ENCODE peak calls at places on chromosome 3, in four cellular contexts. T is cardiac septum, Q is GM10248, F is OCI-LY7. Y is an unnamed sample.

GRCh38 chr3:115819785-115820384 is 196.6 kb downstream of the GAP43 start:
- DNase-seq in T (no peak), Q (peak), F (peak), Y (peak)

GRCh38 chr3:62686916-62687315 is 188.3 kb downstream of the CADPS start:
- DNase-seq in T (no peak), Q (no peak), F (no peak), Y (no peak)

GRCh38 chr3:146974001-146974400 is 368.9 kb upstream of the PLSCR5 start:
- DNase-seq in T (no peak), Q (no peak), F (no peak), Y (no peak)

GRCh38 chr3:45120615-45121158 is 25.5 kb downstream of the CDCP1 start:
- DNase-seq in T (no peak), Q (no peak), F (no peak), Y (no peak)

GRCh38 chr3:197001972-197002700 is 27.5 kb downstream of the MELTF start:
- DNase-seq in T (no peak), Q (no peak), F (peak), Y (no peak)

GRCh38 chr3:141277451-141277850 is 45.8 kb downstream of the PXYLP1 start:
- DNase-seq in T (no peak), Q (no peak), F (no peak), Y (no peak)

GRCh38 chr3:9109570-9109914 is 139.9 kb downstream of the SRGAP3 start:
- DNase-seq in T (no peak), Q (no peak), F (no peak), Y (no peak)

GRCh38 chr3:13477946-13478345 is 2.2 kb upstream of the HDAC11 start:
- DNase-seq in T (no peak), Q (no peak), F (no peak), Y (no peak)

GRCh38 chr3:196969660-196970546 is 1.3 kb upstream of the PIGZ start:
- DNase-seq in T (peak), Q (peak), F (peak), Y (no peak)

GRCh38 chr3:8864570-8865350 is 95.3 kb upstream of the OXTR start:
- DNase-seq in T (no peak), Q (no peak), F (no peak), Y (no peak)

GRCh38 chr3:121473001-121473400 is 72.8 kb downstream of the POLQ start:
- DNase-seq in T (no peak), Q (no peak), F (no peak), Y (no peak)

GRCh38 chr3:141656771-141657170 is 81.3 kb upstream of the RNF7 start:
- DNase-seq in T (no peak), Q (no peak), F (no peak), Y (no peak)

GRCh38 chr3:107344722-107345121 is 32.5 kb upstream of the CCDC54 start:
- DNase-seq in T (no peak), Q (no peak), F (no peak), Y (no peak)

GRCh38 chr3:114770874-114771273 is 376.2 kb downstream of the ZBTB20 start:
- DNase-seq in T (no peak), Q (no peak), F (no peak), Y (no peak)

GRCh38 chr3:116444819-116445290 is 432 bp downstream of the LSAMP start:
- DNase-seq in T (no peak), Q (no peak), F (no peak), Y (peak)

GRCh38 chr3:134527037-134527436 is 41.2 kb downstream of the CEP63 start:
- DNase-seq in T (peak), Q (no peak), F (no peak), Y (no peak)

GRCh38 chr3:3342141-3342540 is 162.7 kb upstream of the CRBN start:
- DNase-seq in T (no peak), Q (no peak), F (no peak), Y (no peak)

GRCh38 chr3:140467916-140468315 is 209.9 kb upstream of the TRIM42 start:
- DNase-seq in T (no peak), Q (no peak), F (no peak), Y (no peak)

GRCh38 chr3:183975981-183976662 is 41.6 kb downstream of the ABCC5 start:
- DNase-seq in T (no peak), Q (no peak), F (no peak), Y (no peak)

GRCh38 chr3:44437800-44438199 is 39.7 kb downstream of the ZNF445 start:
- DNase-seq in T (no peak), Q (no peak), F (no peak), Y (no peak)

GRCh38 chr3:155018621-155019330 is 61.3 kb upstream of the MME start:
- DNase-seq in T (no peak), Q (no peak), F (peak), Y (no peak)

GRCh38 chr3:128187495-128187894 is 34.2 kb downstream of the EEFSEC start:
- DNase-seq in T (no peak), Q (no peak), F (peak), Y (no peak)